ENCODE peak calls at places on chromosome 14, in nine cellular contexts. N is fibroblast of lung; V is iris pigment epithelial cell; W is Caki2; T is CD8-positive, alpha-beta T cell; I is effector memory CD4-positive, alpha-beta T cell; K is PC-3; L is A549; R is T follicular helper cell. M is an unnamed sample.

GRCh38 chr14:69153848-69154208 is 909 bp upstream of the DCAF5 start:
- DNase-seq in N (no peak), V (peak; percentile 23), W (no peak), T (no peak), I (no peak), K (no peak), L (no peak), R (no peak), M (peak; percentile 19)

GRCh38 chr14:68665116-68665515 is 127.8 kb downstream of the ZFP36L1 start:
- DNase-seq in N (peak; percentile 71), V (peak; percentile 46), W (no peak), T (peak; percentile 19), I (no peak), K (peak; percentile 22), L (no peak), R (no peak), M (no peak)

GRCh38 chr14:69580009-69580577 is 5.4 kb upstream of the CCDC177 start:
- DNase-seq in N (peak; percentile 99), V (peak; percentile 98), W (no peak), T (no peak), I (no peak), K (peak; percentile 78), L (peak; percentile 60), R (no peak), M (peak; percentile 39)

GRCh38 chr14:52730708-52731111 is 744 bp downstream of the STYX start:
- DNase-seq in N (peak; percentile 27), V (peak; percentile 25), W (no peak), T (no peak), I (no peak), K (peak; percentile 45), L (no peak), R (no peak), M (no peak)

GRCh38 chr14:44112774-44113460 is 394.2 kb downstream of the FSCB start:
- DNase-seq in N (no peak), V (no peak), W (peak; percentile 12), T (no peak), I (no peak), K (peak; percentile 2), L (no peak), R (no peak), M (no peak)

GRCh38 chr14:96053236-96053599 is 14.1 kb downstream of the C14orf132 start:
- DNase-seq in N (no peak), V (no peak), W (no peak), T (peak; percentile 35), I (no peak), K (no peak), L (no peak), R (no peak), M (no peak)

GRCh38 chr14:98198385-98198784 is 1073.6 kb downstream of the BCL11B start:
- DNase-seq in N (no peak), V (no peak), W (no peak), T (peak; percentile 75), I (peak; percentile 33), K (peak; percentile 13), L (no peak), R (no peak), M (no peak)

GRCh38 chr14:60734465-60735242 is at the start of gene MNAT1:
- DNase-seq in N (peak; percentile 90), V (peak; percentile 91), W (peak; percentile 66), T (peak; percentile 86), I (peak; percentile 36), K (peak; percentile 95), L (peak; percentile 56), R (peak; percentile 49), M (peak; percentile 60)

GRCh38 chr14:20683896-20684661 is at the start of gene RNASE4:
- DNase-seq in N (peak; percentile 90), V (peak; percentile 94), W (peak; percentile 87), T (peak; percentile 90), I (peak; percentile 63), K (peak; percentile 88), L (peak; percentile 71), R (peak; percentile 72), M (peak; percentile 81)